ENCODE peak calls at places on chromosomes 4 and X, in six cellular contexts. I is left ventricle myocardium superior; L is AG09309; M is activated CD8-positive, alpha-beta memory T cell treated with anti-CD3 and anti-CD28 coated beads, Interleukin-2, amount 50 U/mL, for 48 hours; H is activated CD4-positive, alpha-beta T cell treated with anti-CD3 and anti-CD28 coated beads for 24 hours; Z is bronchial epithelial cell. J is an unnamed sample.

GRCh38 chrX:68914337-68914989 is 85.6 kb downstream of the EFNB1 start:
- DNase-seq in H (no peak), Z (no peak), L (no peak), M (no peak), I (no peak), J (no peak)

GRCh38 chrX:130171446-130172126 is at the start of gene RAB33A:
- DNase-seq in H (no peak), Z (no peak), I (peak), M (peak), L (no peak), J (peak)

GRCh38 chrX:44232100-44232499 is 111.4 kb downstream of the EFHC2 start:
- DNase-seq in I (no peak), M (no peak), Z (no peak), H (no peak), L (no peak), J (no peak)

GRCh38 chr4:129455462-129455861 is 359.5 kb downstream of the C4orf33 start:
- DNase-seq in I (no peak), M (no peak), L (no peak), Z (no peak), H (no peak), J (peak)

GRCh38 chr4:182879913-182880312 is 37.3 kb downstream of the DCTD start:
- DNase-seq in I (no peak), M (no peak), Z (no peak), L (no peak), H (no peak), J (no peak)

GRCh38 chr4:186104895-186105720 is 604 bp downstream of the FAM149A start:
- DNase-seq in Z (no peak), M (no peak), H (no peak), I (peak), L (no peak), J (peak)

GRCh38 chrX:19682712-19683331 is 167.5 kb upstream of the MAP3K15 start:
- DNase-seq in H (peak), M (peak), Z (peak), L (peak), I (peak), J (no peak)

GRCh38 chr4:81844717-81845116 is 373.0 kb upstream of the RASGEF1B start:
- DNase-seq in M (peak), L (peak), I (peak), H (peak), Z (peak), J (peak)

GRCh38 chrX:397575-397974 is 10.9 kb upstream of the PPP2R3B start:
- DNase-seq in H (no peak), I (peak), Z (no peak), L (no peak), M (no peak), J (no peak)

GRCh38 chr4:119093042-119093827 is 42.4 kb upstream of the MYOZ2 start:
- DNase-seq in I (no peak), H (no peak), Z (peak), L (no peak), M (no peak), J (no peak)

GRCh38 chrX:83860846-83861245 is at the start of gene CYLC1:
- DNase-seq in Z (no peak), I (no peak), H (no peak), L (no peak), M (no peak), J (no peak)

GRCh38 chr4:141425124-141425523 is 204.4 kb downstream of the ZNF330 start:
- DNase-seq in M (no peak), I (no peak), H (no peak), Z (peak), L (peak), J (no peak)

GRCh38 chrX:53362439-53362838 is 60.0 kb downstream of the SMC1A start:
- DNase-seq in Z (no peak), I (no peak), L (no peak), H (no peak), M (no peak), J (no peak)

GRCh38 chrX:97563531-97564133 is 679.9 kb downstream of the RPA4 start:
- DNase-seq in H (peak), Z (peak), L (peak), I (peak), M (peak), J (no peak)

GRCh38 chrX:20361081-20361889 is 94.6 kb upstream of the RPS6KA3 start:
- DNase-seq in L (no peak), M (no peak), I (peak), H (no peak), Z (peak), J (no peak)

GRCh38 chr4:7978489-7978888 is 38.8 kb upstream of the AFAP1 start:
- DNase-seq in I (no peak), H (no peak), Z (peak), M (no peak), L (no peak), J (no peak)

GRCh38 chr4:8940792-8941491 is 69.3 kb upstream of the HMX1 start:
- DNase-seq in H (no peak), L (no peak), Z (no peak), I (no peak), M (no peak), J (peak)

GRCh38 chrX:71923516-71923915 is 12.9 kb downstream of the NHSL2 start:
- DNase-seq in I (no peak), L (no peak), H (no peak), Z (no peak), M (no peak), J (peak)